ENCODE peak calls at places on chromosome 7, in seven cellular contexts. C is foreskin fibroblast, F is lower leg skin, L is choroid plexus epithelial cell, V is fibroblast of mammary gland, W is upper lobe of right lung, S is Peyer's patch. B is an unnamed sample.

GRCh38 chr7:69968969-69969368 is 370.7 kb downstream of the AUTS2 start:
- DNase-seq in S (no peak), F (no peak), L (no peak), C (no peak), W (no peak), V (no peak), B (no peak)

GRCh38 chr7:26157520-26158105 is 5.6 kb downstream of the NFE2L3 start:
- DNase-seq in C (no peak), V (no peak), W (no peak), L (no peak), S (no peak), F (no peak), B (no peak)

GRCh38 chr7:5429253-5429856 is 5.7 kb upstream of the TNRC18 start:
- DNase-seq in L (peak), W (peak), S (peak), V (no peak), C (peak), F (no peak), B (no peak)

GRCh38 chr7:118657391-118658005 is 433.0 kb downstream of the ANKRD7 start:
- DNase-seq in S (no peak), V (no peak), C (no peak), W (no peak), F (no peak), L (no peak), B (no peak)

GRCh38 chr7:1672851-1673486 is 2.9 kb downstream of the ELFN1 start:
- DNase-seq in V (no peak), L (no peak), S (peak), W (no peak), C (no peak), F (no peak), B (no peak)

GRCh38 chr7:45888993-45889366 is 692 bp downstream of the IGFBP1 start:
- DNase-seq in V (no peak), L (peak), S (no peak), F (no peak), C (no peak), W (no peak), B (no peak)

GRCh38 chr7:87530126-87530525 is 54.6 kb upstream of the ABCB4 start:
- DNase-seq in L (no peak), S (no peak), V (no peak), W (no peak), F (no peak), C (no peak), B (no peak)

GRCh38 chr7:152462995-152463713 is 27.4 kb upstream of the KMT2C start:
- DNase-seq in L (peak), C (peak), S (no peak), W (no peak), V (peak), F (peak), B (no peak)

GRCh38 chr7:76326646-76327233 is 24.3 kb downstream of the HSPB1 start:
- DNase-seq in F (no peak), V (peak), C (peak), S (no peak), W (no peak), L (peak), B (no peak)

GRCh38 chr7:92717982-92718716 is 118.2 kb downstream of the CDK6 start:
- DNase-seq in S (peak), V (peak), F (peak), L (peak), C (no peak), W (no peak), B (no peak)

GRCh38 chr7:2008101-2008935 is 224.4 kb downstream of the MAD1L1 start:
- DNase-seq in F (no peak), W (peak), C (no peak), V (no peak), S (peak), L (no peak), B (no peak)

GRCh38 chr7:23100697-23101096 is 4.9 kb upstream of the KLHL7 start:
- DNase-seq in S (no peak), L (no peak), W (no peak), V (no peak), F (no peak), C (no peak), B (no peak)

GRCh38 chr7:75965617-75966016 is 28.8 kb downstream of the TMEM120A start:
- DNase-seq in V (no peak), W (no peak), S (no peak), C (no peak), F (no peak), L (no peak), B (no peak)

GRCh38 chr7:33880787-33881186 is 24.6 kb upstream of the BMPER start:
- DNase-seq in F (no peak), W (no peak), S (no peak), C (peak), L (no peak), V (peak), B (no peak)

GRCh38 chr7:130436253-130436652 is 4.6 kb downstream of the CEP41 start:
- DNase-seq in F (no peak), C (no peak), L (no peak), W (no peak), S (no peak), V (no peak), B (no peak)
- H3K4me3 ChIP-seq in F (no peak), C (no peak), L (no peak), W (no peak), S (no peak), V (no peak), B (no peak)

GRCh38 chr7:116647861-116648260 is 24.1 kb upstream of the MET start:
- DNase-seq in S (no peak), V (no peak), W (no peak), F (no peak), C (no peak), L (no peak), B (no peak)
- TF ChIP-seq CTCF in S (no peak), V (no peak), W (no peak), F (no peak), C (no peak), L (no peak), B (no peak)

GRCh38 chr7:50314778-50315177 is 10.3 kb downstream of the IKZF1 start:
- DNase-seq in V (no peak), S (no peak), W (no peak), F (no peak), C (no peak), L (no peak), B (no peak)

GRCh38 chr7:50315193-50315592 is 10.7 kb downstream of the IKZF1 start:
- DNase-seq in V (no peak), F (no peak), C (no peak), W (no peak), L (no peak), S (no peak), B (no peak)

GRCh38 chr7:50317221-50317678 is 12.7 kb downstream of the IKZF1 start:
- DNase-seq in F (no peak), V (no peak), C (no peak), L (no peak), S (no peak), W (no peak), B (no peak)

GRCh38 chr7:50317697-50318640 is 13.5 kb downstream of the IKZF1 start:
- DNase-seq in W (no peak), C (no peak), V (no peak), S (no peak), F (no peak), L (no peak), B (no peak)

GRCh38 chr7:50315739-50316671 is 11.5 kb downstream of the IKZF1 start:
- DNase-seq in S (no peak), C (no peak), V (no peak), F (no peak), L (no peak), W (no peak), B (no peak)
- H3K4me3 ChIP-seq in S (no peak), C (no peak), V (no peak), F (no peak), L (no peak), W (no peak), B (no peak)

DNA sequence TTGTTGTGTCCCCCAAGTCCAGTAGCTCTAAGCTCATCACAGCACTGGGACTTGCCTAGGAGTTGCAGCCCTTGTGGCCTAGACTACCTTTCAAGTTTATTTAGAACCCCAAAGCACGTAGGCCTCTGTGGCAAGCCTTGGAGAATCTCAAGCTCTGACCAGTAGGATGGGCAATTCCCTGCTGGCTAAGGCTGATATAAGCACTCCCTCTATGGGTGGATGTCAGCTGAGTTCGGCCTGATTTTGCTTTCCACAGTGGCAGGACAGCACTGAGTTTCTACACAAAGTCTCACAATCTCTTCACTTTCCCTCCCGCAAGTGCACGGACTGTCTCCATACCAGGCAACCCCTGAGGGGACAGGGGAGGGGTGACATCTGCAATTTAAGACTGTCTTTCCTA is 886.4 kb upstream of the LRRN3 start:
- DNase-seq in C (peak), L (peak), F (no peak), W (no peak), S (no peak), V (no peak), B (no peak)
- TF ChIP-seq CTCF in C (no peak), L (peak), F (no peak), W (no peak), S (no peak), V (no peak), B (no peak)

DNA sequence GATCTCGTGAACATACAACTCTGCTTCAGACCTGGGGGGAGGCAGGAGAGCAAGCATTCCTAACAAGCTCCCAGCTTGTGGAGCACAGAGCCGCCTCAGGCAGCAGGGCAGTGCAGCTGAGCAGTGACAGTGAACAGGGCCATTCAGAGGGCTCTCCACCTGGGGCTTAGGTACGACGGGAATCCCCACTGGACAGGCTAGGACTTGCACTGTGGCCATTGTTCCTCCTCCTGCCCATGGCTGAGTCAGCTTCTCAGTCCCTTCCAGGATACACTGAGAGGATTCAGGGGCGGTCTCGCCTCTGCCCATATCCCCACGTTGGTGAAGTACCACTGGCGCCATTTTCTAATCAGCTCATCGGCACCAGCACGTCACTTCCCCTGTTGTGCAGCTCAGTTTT is 71.1 kb downstream of the FIGNL1 start:
- DNase-seq in F (no peak), V (no peak), L (peak), S (no peak), W (no peak), C (no peak), B (no peak)
- H3K4me3 ChIP-seq in F (no peak), V (no peak), L (no peak), S (no peak), W (no peak), C (no peak), B (no peak)

DNA sequence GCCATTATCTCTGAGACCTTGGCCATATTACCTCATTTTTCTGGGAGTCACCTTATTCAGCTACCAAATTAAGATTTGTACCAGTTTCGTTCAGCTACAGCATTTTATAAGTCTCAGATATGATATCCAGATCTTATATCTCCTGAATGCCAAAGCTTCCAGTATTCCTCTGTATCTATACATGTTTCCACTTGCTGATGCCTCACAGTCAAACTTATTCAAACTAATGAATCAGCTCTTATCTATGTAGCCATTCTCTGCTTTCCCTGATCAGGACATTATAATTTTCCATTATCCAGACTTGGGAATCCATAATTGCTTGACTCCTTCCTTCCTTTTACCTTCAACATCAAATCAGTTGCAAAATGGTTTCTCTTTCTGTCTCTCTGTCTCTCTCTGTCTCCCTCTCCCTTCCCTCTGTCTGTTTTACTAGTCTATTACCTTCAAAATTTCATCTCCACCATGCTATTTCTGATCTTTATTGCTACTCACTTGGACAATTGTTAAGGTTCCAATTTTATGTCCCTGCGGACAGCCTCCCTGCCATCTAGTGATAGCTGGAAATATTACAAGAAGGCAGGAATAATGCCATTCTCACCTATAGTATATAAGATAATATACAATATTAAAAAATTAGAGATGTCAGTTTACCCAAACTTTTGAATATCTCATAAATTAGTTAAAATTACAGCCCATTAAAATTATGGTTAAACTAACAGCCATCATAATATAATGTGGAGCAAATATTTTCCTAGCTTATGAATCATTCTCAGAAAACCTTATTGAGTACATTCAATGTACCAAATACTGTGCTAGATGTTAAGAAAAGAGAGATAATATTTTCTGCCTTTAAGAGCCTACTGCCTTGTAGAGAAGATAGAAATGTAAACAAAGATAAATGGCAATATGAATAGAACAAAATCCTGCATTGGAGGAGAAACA is 89.8 kb downstream of the PCLO start:
- DNase-seq in W (no peak), F (no peak), V (no peak), S (no peak), C (peak), L (no peak), B (no peak)
- TF ChIP-seq CTCF in W (no peak), F (no peak), V (no peak), S (peak), C (no peak), L (peak), B (no peak)

DNA sequence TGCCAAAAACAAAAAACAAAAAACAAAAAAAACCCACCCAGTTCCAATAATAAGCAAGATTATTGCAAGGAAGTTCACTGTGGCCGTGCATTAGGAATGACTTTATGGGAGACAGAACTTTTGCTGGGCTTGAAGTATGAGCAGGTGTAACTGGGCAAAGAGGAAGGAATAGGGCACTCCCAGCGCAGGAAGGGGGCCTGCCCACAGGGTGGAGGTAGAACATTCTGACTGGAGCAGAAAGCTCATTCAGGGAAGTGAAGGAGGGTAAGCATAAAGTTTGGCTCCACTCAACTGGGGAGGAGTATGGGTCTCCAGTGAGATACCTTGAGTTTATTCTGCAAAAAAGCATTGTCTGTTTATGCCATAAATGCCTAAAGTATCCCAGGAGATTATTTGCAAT is 42.1 kb upstream of the WIPF3 start:
- DNase-seq in W (no peak), F (no peak), C (no peak), L (no peak), S (no peak), V (no peak), B (no peak)
- H3K4me3 ChIP-seq in W (no peak), F (no peak), C (no peak), L (no peak), S (no peak), V (no peak), B (no peak)